ENCODE peak calls at places on chromosomes 7 and 10, in seven cellular contexts. O, Z, Q, P, C, W and E are unnamed samples.

GRCh38 chr7:8360564-8361153 is 72.8 kb upstream of the NXPH1 start:
- DNase-seq in O (no peak), Z (no peak), Q (no peak), P (no peak), C (no peak), W (no peak), E (no peak)

GRCh38 chr7:963236-964078 is 9.0 kb upstream of the ADAP1 start:
- DNase-seq in O (no peak), Z (peak; percentile 76), Q (no peak), P (no peak), C (no peak), W (no peak), E (no peak)

GRCh38 chr10:114615600-114616007 is 42.5 kb downstream of the ABLIM1 start:
- DNase-seq in O (no peak), Z (no peak), Q (no peak), P (no peak), C (no peak), W (no peak), E (peak; percentile 68)

GRCh38 chr10:15348579-15348978 is 22.5 kb downstream of the FAM171A1 start:
- DNase-seq in O (no peak), Z (no peak), Q (no peak), P (peak; percentile 41), C (no peak), W (peak; percentile 58), E (no peak)

GRCh38 chr7:73899731-73900142 is 38.8 kb downstream of the TMEM270 start:
- DNase-seq in O (peak; percentile 81), Z (no peak), Q (no peak), P (peak; percentile 77), C (no peak), W (peak; percentile 35), E (no peak)

GRCh38 chr10:32980558-32981468 is 22.8 kb upstream of the ITGB1 start:
- DNase-seq in O (peak; percentile 88), Z (peak; percentile 96), Q (peak; percentile 86), P (peak; percentile 100), C (peak; percentile 51), W (peak; percentile 99), E (peak; percentile 53)

GRCh38 chr7:15832996-15833395 is 146.5 kb upstream of the MEOX2 start:
- DNase-seq in O (no peak), Z (no peak), Q (no peak), P (no peak), C (no peak), W (peak; percentile 58), E (no peak)

GRCh38 chr10:57624066-57624465 is 643.6 kb downstream of the IPMK start:
- DNase-seq in O (no peak), Z (no peak), Q (no peak), P (no peak), C (no peak), W (no peak), E (no peak)

GRCh38 chr7:104416866-104417393 is 88.5 kb downstream of the LHFPL3 start:
- DNase-seq in O (no peak), Z (no peak), Q (no peak), P (no peak), C (no peak), W (no peak), E (no peak)

GRCh38 chr7:108875139-108875538 is 305.5 kb downstream of the DNAJB9 start:
- DNase-seq in O (no peak), Z (no peak), Q (no peak), P (peak; percentile 8), C (peak; percentile 13), W (peak; percentile 75), E (no peak)

GRCh38 chr10:44260286-44260928 is 124.5 kb downstream of the CXCL12 start:
- DNase-seq in O (no peak), Z (no peak), Q (no peak), P (no peak), C (no peak), W (no peak), E (no peak)

GRCh38 chr10:114304566-114305421 is 65.7 kb downstream of the VWA2 start:
- DNase-seq in O (no peak), Z (peak; percentile 91), Q (peak; percentile 40), P (no peak), C (peak; percentile 53), W (no peak), E (peak; percentile 75)

GRCh38 chr10:110456523-110457091 is 41.1 kb upstream of the DUSP5 start:
- DNase-seq in O (no peak), Z (peak; percentile 60), Q (no peak), P (peak; percentile 67), C (no peak), W (peak; percentile 40), E (no peak)

GRCh38 chr7:29865526-29865925 is 59.2 kb downstream of the WIPF3 start:
- DNase-seq in O (no peak), Z (no peak), Q (no peak), P (peak; percentile 63), C (no peak), W (peak; percentile 88), E (no peak)

GRCh38 chr10:3339121-3339520 is 166.5 kb upstream of the PITRM1 start:
- DNase-seq in O (no peak), Z (peak; percentile 20), Q (no peak), P (no peak), C (no peak), W (no peak), E (no peak)

GRCh38 chr10:35722636-35723420 is 80.7 kb upstream of the FZD8 start:
- DNase-seq in O (no peak), Z (no peak), Q (no peak), P (no peak), C (no peak), W (no peak), E (no peak)

GRCh38 chr7:42645906-42646305 is 266.0 kb downstream of the C7orf25 start:
- DNase-seq in O (no peak), Z (no peak), Q (no peak), P (no peak), C (no peak), W (peak; percentile 53), E (no peak)

GRCh38 chr7:11650030-11650429 is 182.0 kb downstream of the THSD7A start:
- DNase-seq in O (no peak), Z (no peak), Q (no peak), P (no peak), C (no peak), W (peak; percentile 72), E (no peak)

GRCh38 chr7:32569388-32570289 is 74.3 kb downstream of the AVL9 start:
- DNase-seq in O (no peak), Z (no peak), Q (no peak), P (no peak), C (no peak), W (no peak), E (no peak)

GRCh38 chr10:43120948-43121290 is 17.3 kb upstream of the CSGALNACT2 start:
- DNase-seq in O (no peak), Z (peak; percentile 85), Q (no peak), P (peak; percentile 8), C (no peak), W (no peak), E (peak; percentile 89)

GRCh38 chr10:37236093-37236492 is 110.7 kb downstream of the ANKRD30A start:
- DNase-seq in O (no peak), Z (no peak), Q (no peak), P (no peak), C (no peak), W (no peak), E (no peak)

GRCh38 chr7:130363156-130363847 is 17.0 kb upstream of the CPA1 start:
- DNase-seq in O (peak; percentile 55), Z (no peak), Q (no peak), P (peak; percentile 99), C (no peak), W (peak; percentile 92), E (no peak)

GRCh38 chr10:28906934-28907333 is 229.6 kb downstream of the BAMBI start:
- DNase-seq in O (no peak), Z (no peak), Q (no peak), P (peak; percentile 75), C (no peak), W (peak; percentile 55), E (no peak)

GRCh38 chr7:105854516-105854915 is 21.9 kb downstream of the ATXN7L1 start:
- DNase-seq in O (no peak), Z (no peak), Q (no peak), P (no peak), C (no peak), W (peak; percentile 7), E (no peak)

GRCh38 chr7:105849122-105849855 is 27.1 kb downstream of the ATXN7L1 start:
- DNase-seq in O (no peak), Z (no peak), Q (no peak), P (no peak), C (no peak), W (peak; percentile 32), E (no peak)

GRCh38 chr7:105851064-105851463 is 25.3 kb downstream of the ATXN7L1 start:
- DNase-seq in O (no peak), Z (no peak), Q (no peak), P (no peak), C (no peak), W (no peak), E (no peak)

GRCh38 chr7:105857009-105857952 is 19.1 kb downstream of the ATXN7L1 start:
- DNase-seq in O (no peak), Z (no peak), Q (no peak), P (no peak), C (no peak), W (no peak), E (no peak)

DNA sequence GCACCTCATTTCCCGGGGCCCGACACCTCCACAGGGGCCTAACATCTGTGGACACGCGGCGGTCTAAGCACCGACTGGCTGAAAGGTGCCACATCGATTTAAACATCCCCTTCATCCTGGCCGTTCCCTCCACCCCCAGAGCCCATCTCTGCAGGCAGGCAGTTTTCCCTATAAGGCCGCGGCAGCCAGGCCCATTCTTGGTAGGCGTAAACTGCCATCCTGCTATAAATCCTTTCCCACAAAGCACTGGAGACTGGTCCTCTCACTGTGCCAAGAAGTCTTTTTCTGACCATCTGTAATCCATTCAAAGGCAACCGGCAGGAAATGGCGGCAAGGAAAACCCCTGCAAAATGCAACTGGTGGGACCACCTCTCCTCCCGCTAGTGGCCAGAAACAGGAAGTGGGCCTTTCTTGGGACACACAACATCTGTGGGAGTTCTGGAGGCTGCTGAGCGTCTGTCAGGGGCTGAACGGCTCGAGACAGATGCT is 22.4 kb downstream of the ATXN7L1 start:
- DNase-seq in O (no peak), Z (no peak), Q (no peak), P (peak; percentile 23), C (peak; percentile 21), W (peak; percentile 28), E (no peak)
- TF ChIP-seq CTCF in O (no peak), Z (no peak), Q (no peak), P (no peak), C (no peak), W (peak; percentile 3), E (no peak)

GRCh38 chr7:149524399-149524798 is 26.8 kb upstream of the ZNF746 start:
- DNase-seq in O (no peak), Z (no peak), Q (no peak), P (no peak), C (no peak), W (no peak), E (no peak)
- TF ChIP-seq CTCF in O (no peak), Z (no peak), Q (no peak), P (no peak), C (no peak), W (no peak), E (no peak)

GRCh38 chr7:124765401-124766352 is at the start of gene GPR37:
- DNase-seq in O (peak; percentile 47), Z (peak; percentile 73), Q (peak; percentile 59), P (peak; percentile 93), C (peak; percentile 59), W (peak; percentile 29), E (peak; percentile 77)
- TF ChIP-seq CTCF in O (no peak), Z (no peak), Q (peak; percentile 34), P (peak; percentile 74), C (no peak), W (no peak), E (peak; percentile 18)

GRCh38 chr10:104650072-104650471 is 9.0 kb downstream of the SORCS3 start:
- DNase-seq in O (no peak), Z (no peak), Q (no peak), P (no peak), C (no peak), W (no peak), E (no peak)
- TF ChIP-seq CTCF in O (no peak), Z (no peak), Q (no peak), P (no peak), C (peak; percentile 52), W (no peak), E (peak; percentile 17)